ENCODE peak calls at places on chromosome 12, in seven cellular contexts. One of them, this sample, is unnamed.

GRCh38 chr12:94649349-94650142 is 811 bp downstream of the TMCC3 start:
- DNase-seq in PC-9: peak; percentile 54
- DNase-seq in IMR-90: peak; percentile 4
- DNase-seq in SK-N-SH: peak; percentile 82
- DNase-seq in GM23248: peak; percentile 64
- DNase-seq in fibroblast of lung: peak; percentile 52
- DNase-seq in GM23338: peak; percentile 67
- DNase-seq in this sample: no peak

GRCh38 chr12:122861586-122861970 is 26.3 kb downstream of the HIP1R start:
- DNase-seq in PC-9: no peak
- DNase-seq in IMR-90: no peak
- DNase-seq in SK-N-SH: peak; percentile 32
- DNase-seq in GM23248: no peak
- DNase-seq in fibroblast of lung: no peak
- DNase-seq in GM23338: no peak
- DNase-seq in this sample: no peak

GRCh38 chr12:113392988-113393579 is 10.6 kb downstream of the SDS start:
- DNase-seq in PC-9: no peak
- DNase-seq in IMR-90: no peak
- DNase-seq in SK-N-SH: peak; percentile 46
- DNase-seq in GM23248: peak; percentile 21
- DNase-seq in fibroblast of lung: peak; percentile 8
- DNase-seq in GM23338: peak; percentile 92
- DNase-seq in this sample: no peak

GRCh38 chr12:106601031-106601430 is 18.2 kb downstream of the RFX4 start:
- DNase-seq in PC-9: no peak
- DNase-seq in IMR-90: no peak
- DNase-seq in SK-N-SH: no peak
- DNase-seq in GM23248: no peak
- DNase-seq in fibroblast of lung: no peak
- DNase-seq in GM23338: peak; percentile 79
- DNase-seq in this sample: no peak

GRCh38 chr12:575129-575502 is 88.1 kb downstream of the NINJ2 start:
- DNase-seq in PC-9: no peak
- DNase-seq in IMR-90: no peak
- DNase-seq in SK-N-SH: no peak
- DNase-seq in GM23248: peak; percentile 72
- DNase-seq in fibroblast of lung: no peak
- DNase-seq in GM23338: no peak
- DNase-seq in this sample: no peak

GRCh38 chr12:93518725-93519124 is 51.4 kb downstream of the MRPL42 start:
- DNase-seq in PC-9: no peak
- DNase-seq in IMR-90: peak; percentile 83
- DNase-seq in SK-N-SH: no peak
- DNase-seq in GM23248: peak; percentile 58
- DNase-seq in fibroblast of lung: peak; percentile 74
- DNase-seq in GM23338: no peak
- DNase-seq in this sample: no peak

GRCh38 chr12:120132437-120132836 is 15.9 kb upstream of the RAB35 start:
- DNase-seq in PC-9: no peak
- DNase-seq in IMR-90: no peak
- DNase-seq in SK-N-SH: no peak
- DNase-seq in GM23248: no peak
- DNase-seq in fibroblast of lung: no peak
- DNase-seq in GM23338: no peak
- DNase-seq in this sample: no peak

GRCh38 chr12:94148841-94149780 is 734 bp downstream of the PLXNC1 start:
- DNase-seq in PC-9: no peak
- DNase-seq in IMR-90: peak; percentile 23
- DNase-seq in SK-N-SH: peak; percentile 81
- DNase-seq in GM23248: peak; percentile 57
- DNase-seq in fibroblast of lung: peak; percentile 49
- DNase-seq in GM23338: peak; percentile 75
- DNase-seq in this sample: no peak

GRCh38 chr12:67275380-67275913 is 6.3 kb downstream of the CAND1 start:
- DNase-seq in PC-9: peak; percentile 12
- DNase-seq in IMR-90: no peak
- DNase-seq in SK-N-SH: no peak
- DNase-seq in GM23248: peak; percentile 22
- DNase-seq in fibroblast of lung: no peak
- DNase-seq in GM23338: no peak
- DNase-seq in this sample: no peak

GRCh38 chr12:65649126-65649525 is 175.2 kb upstream of the HMGA2 start:
- DNase-seq in PC-9: peak; percentile 27
- DNase-seq in IMR-90: peak; percentile 100
- DNase-seq in SK-N-SH: no peak
- DNase-seq in GM23248: peak; percentile 98
- DNase-seq in fibroblast of lung: peak; percentile 99
- DNase-seq in GM23338: no peak
- DNase-seq in this sample: peak; percentile 98

GRCh38 chr12:9760699-9761406 is at the start of gene CD69:
- DNase-seq in PC-9: no peak
- DNase-seq in IMR-90: no peak
- DNase-seq in SK-N-SH: no peak
- DNase-seq in GM23248: no peak
- DNase-seq in fibroblast of lung: no peak
- DNase-seq in GM23338: no peak
- DNase-seq in this sample: no peak

GRCh38 chr12:70082997-70083676 is 160.1 kb upstream of the CNOT2 start:
- DNase-seq in PC-9: no peak
- DNase-seq in IMR-90: no peak
- DNase-seq in SK-N-SH: no peak
- DNase-seq in GM23248: no peak
- DNase-seq in fibroblast of lung: no peak
- DNase-seq in GM23338: no peak
- DNase-seq in this sample: no peak

GRCh38 chr12:89087149-89087834 is 265.0 kb downstream of the DUSP6 start:
- DNase-seq in PC-9: no peak
- DNase-seq in IMR-90: no peak
- DNase-seq in SK-N-SH: no peak
- DNase-seq in GM23248: no peak
- DNase-seq in fibroblast of lung: no peak
- DNase-seq in GM23338: peak; percentile 35
- DNase-seq in this sample: no peak

DNA sequence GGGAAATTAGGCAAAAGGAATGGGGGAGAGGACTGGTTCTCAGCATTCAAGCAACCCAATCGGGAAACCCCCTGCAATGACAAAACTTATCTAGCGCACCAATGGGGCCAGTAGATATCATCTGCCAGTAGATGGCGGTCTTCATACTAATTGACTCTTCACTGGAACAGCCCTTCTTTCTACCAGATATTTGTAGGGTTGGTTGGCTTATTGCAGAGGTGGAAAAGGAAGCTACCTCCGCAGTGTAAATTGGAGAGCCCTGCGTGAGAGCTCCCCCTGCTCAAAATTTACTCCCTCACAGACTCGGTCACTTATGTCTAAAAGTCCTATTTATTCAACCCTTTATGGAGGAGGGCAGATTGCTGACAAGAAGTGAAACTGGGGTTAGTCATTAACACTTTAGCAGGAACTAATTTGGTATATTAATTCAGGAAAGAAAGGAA is 166.1 kb upstream of the CCND2 start:
- DNase-seq in PC-9: no peak
- DNase-seq in IMR-90: peak; percentile 53
- DNase-seq in SK-N-SH: peak; percentile 29
- DNase-seq in GM23248: peak; percentile 67
- DNase-seq in fibroblast of lung: peak; percentile 72
- DNase-seq in GM23338: peak; percentile 94
- DNase-seq in this sample: peak; percentile 30
- H2AFZ ChIP-seq in PC-9: no peak overlapping the region
- H2AFZ ChIP-seq in IMR-90: no peak overlapping the region
- H2AFZ ChIP-seq in SK-N-SH: no peak overlapping the region
- H2AFZ ChIP-seq in GM23248: no peak overlapping the region
- H2AFZ ChIP-seq in fibroblast of lung: no peak overlapping the region
- H2AFZ ChIP-seq in GM23338: no peak overlapping the region
- H2AFZ ChIP-seq in this sample: no peak overlapping the region

GRCh38 chr12:14396071-14396470 is 30.6 kb downstream of the ATF7IP start:
- DNase-seq in PC-9: no peak
- DNase-seq in IMR-90: peak; percentile 28
- DNase-seq in SK-N-SH: no peak
- DNase-seq in GM23248: no peak
- DNase-seq in fibroblast of lung: peak; percentile 84
- DNase-seq in GM23338: no peak
- DNase-seq in this sample: no peak
- H3K27ac ChIP-seq in PC-9: no peak overlapping the region
- H3K27ac ChIP-seq in IMR-90: no peak overlapping the region
- H3K27ac ChIP-seq in SK-N-SH: no peak overlapping the region
- H3K27ac ChIP-seq in GM23248: no peak overlapping the region
- H3K27ac ChIP-seq in fibroblast of lung: no peak overlapping the region
- H3K27ac ChIP-seq in GM23338: no peak overlapping the region
- H3K27ac ChIP-seq in this sample: no peak overlapping the region

GRCh38 chr12:124000111-124000510 is 27.1 kb downstream of the ZNF664 start:
- DNase-seq in PC-9: no peak
- DNase-seq in IMR-90: no peak
- DNase-seq in SK-N-SH: no peak
- DNase-seq in GM23248: no peak
- DNase-seq in fibroblast of lung: no peak
- DNase-seq in GM23338: no peak
- DNase-seq in this sample: no peak

GRCh38 chr12:124004233-124004875 is 31.3 kb downstream of the ZNF664 start:
- DNase-seq in PC-9: no peak
- DNase-seq in IMR-90: peak; percentile 51
- DNase-seq in SK-N-SH: no peak
- DNase-seq in GM23248: no peak
- DNase-seq in fibroblast of lung: peak; percentile 68
- DNase-seq in GM23338: no peak
- DNase-seq in this sample: no peak

GRCh38 chr12:124001343-124001742 is 28.3 kb downstream of the ZNF664 start:
- DNase-seq in PC-9: no peak
- DNase-seq in IMR-90: no peak
- DNase-seq in SK-N-SH: no peak
- DNase-seq in GM23248: no peak
- DNase-seq in fibroblast of lung: no peak
- DNase-seq in GM23338: no peak
- DNase-seq in this sample: no peak

GRCh38 chr12:124002654-124003053 is 29.6 kb downstream of the ZNF664 start:
- DNase-seq in PC-9: no peak
- DNase-seq in IMR-90: no peak
- DNase-seq in SK-N-SH: no peak
- DNase-seq in GM23248: no peak
- DNase-seq in fibroblast of lung: no peak
- DNase-seq in GM23338: no peak
- DNase-seq in this sample: no peak

DNA sequence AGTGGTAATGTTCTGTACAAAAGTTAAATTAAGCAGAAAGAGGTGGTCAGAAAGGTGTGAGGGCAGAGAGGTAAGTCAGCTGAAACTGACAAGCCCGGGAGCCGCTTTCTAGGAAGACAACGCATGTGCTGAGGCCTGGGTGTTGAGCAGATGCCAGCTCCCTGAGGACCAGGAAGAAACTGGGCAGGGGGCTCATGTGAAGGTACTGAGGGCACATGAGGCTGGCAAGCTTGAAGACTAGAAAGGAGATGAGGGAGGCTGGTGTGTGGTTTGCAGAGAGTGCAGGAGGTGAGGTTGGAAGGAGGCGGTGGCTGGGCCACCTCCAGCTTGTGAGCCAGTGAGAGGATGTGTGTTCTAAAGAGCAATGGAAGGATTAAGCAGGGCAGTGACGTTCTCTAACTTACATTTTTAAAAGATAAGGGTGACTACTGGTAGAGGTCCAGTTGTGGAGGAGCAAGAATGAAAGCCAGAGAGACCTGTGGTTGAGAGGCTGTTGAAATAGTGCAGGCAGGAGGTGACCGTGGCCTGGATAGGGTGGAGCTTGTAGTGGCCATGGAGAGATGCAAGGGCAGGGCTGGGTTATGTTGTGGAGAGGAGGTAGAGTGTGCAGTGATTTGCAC is 29.1 kb downstream of the ZNF664 start:
- DNase-seq in PC-9: no peak
- DNase-seq in IMR-90: no peak
- DNase-seq in SK-N-SH: no peak
- DNase-seq in GM23248: no peak
- DNase-seq in fibroblast of lung: no peak
- DNase-seq in GM23338: no peak
- DNase-seq in this sample: no peak
- H4K20me1 ChIP-seq in PC-9: peaks cover 4% of the 10 kb centered on the region
- H4K20me1 ChIP-seq in IMR-90: peaks cover 15% of the 10 kb centered on the region
- H4K20me1 ChIP-seq in SK-N-SH: peaks cover 4% of the 10 kb centered on the region
- H4K20me1 ChIP-seq in GM23248: no peaks in the 10 kb centered on the region
- H4K20me1 ChIP-seq in fibroblast of lung: no peaks in the 10 kb centered on the region
- H4K20me1 ChIP-seq in GM23338: peaks cover 15% of the 10 kb centered on the region
- H4K20me1 ChIP-seq in this sample: peaks cover 3% of the 10 kb centered on the region

DNA sequence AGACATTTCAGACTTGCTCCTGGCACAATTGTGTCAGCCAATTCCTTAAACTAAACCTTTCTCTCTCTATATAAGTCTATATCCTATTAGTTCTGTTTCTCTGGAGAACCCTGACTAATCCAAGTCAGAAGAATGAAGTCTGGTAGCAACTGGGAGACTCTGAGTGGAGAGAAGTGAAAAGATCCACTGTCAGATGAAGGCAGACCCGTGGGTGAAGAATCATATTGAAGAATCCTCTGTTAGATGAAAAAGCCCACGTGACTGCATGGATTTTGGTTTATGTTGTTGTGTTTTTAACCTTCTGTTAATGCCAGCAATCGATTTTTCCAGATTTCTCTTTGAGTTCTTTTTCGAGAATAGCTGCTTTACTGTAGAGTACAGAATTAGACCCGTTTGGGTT is 29.5 kb upstream of the APOLD1 start:
- DNase-seq in PC-9: no peak
- DNase-seq in IMR-90: no peak
- DNase-seq in SK-N-SH: no peak
- DNase-seq in GM23248: no peak
- DNase-seq in fibroblast of lung: no peak
- DNase-seq in GM23338: no peak
- DNase-seq in this sample: no peak
- H2AFZ ChIP-seq in PC-9: no peak overlapping the region
- H2AFZ ChIP-seq in IMR-90: no peak overlapping the region
- H2AFZ ChIP-seq in SK-N-SH: peak overlapping the region; percentile 36
- H2AFZ ChIP-seq in GM23248: no peak overlapping the region
- H2AFZ ChIP-seq in fibroblast of lung: no peak overlapping the region
- H2AFZ ChIP-seq in GM23338: peak overlapping the region; percentile 43
- H2AFZ ChIP-seq in this sample: no peak overlapping the region

DNA sequence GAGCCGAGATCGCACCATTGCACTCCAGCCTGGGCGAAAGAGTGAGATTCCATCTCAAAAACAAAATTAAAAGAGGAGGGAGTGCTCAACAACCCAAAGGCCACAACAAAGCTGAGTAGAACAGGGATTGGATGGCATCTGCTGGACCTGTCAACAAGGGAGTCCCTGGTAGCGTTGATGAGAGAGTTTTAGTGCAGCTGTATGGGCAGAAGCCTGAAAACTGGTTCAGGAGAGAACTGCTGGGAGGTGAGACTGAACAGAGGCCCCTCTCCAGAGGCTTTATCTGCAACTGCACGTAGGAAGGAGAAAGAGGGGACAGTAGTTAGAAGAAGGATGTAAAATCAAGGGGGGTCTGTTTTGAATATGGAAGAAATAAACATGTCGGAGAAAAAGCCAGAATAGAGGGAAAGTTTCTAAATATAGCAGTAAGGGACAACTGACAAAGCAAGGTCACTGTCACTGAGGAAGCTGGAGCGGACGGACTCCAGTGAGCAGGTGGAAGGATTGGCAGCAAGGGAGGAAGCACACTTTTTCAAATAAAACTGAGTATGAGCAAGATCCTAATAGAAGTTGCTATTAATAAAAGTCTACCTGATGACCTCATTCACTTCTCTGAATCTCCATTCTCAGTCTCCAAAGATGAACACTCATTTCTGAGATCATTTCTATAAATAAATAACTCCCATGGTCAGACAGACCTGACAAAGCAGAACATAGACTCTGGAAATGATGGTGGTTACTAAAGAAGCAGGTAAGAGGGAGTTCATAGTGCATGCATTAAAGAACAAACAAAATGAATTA is 11.8 kb upstream of the ATF1 start:
- DNase-seq in PC-9: no peak
- DNase-seq in IMR-90: peak; percentile 69
- DNase-seq in SK-N-SH: no peak
- DNase-seq in GM23248: peak; percentile 41
- DNase-seq in fibroblast of lung: no peak
- DNase-seq in GM23338: no peak
- DNase-seq in this sample: no peak
- H3K27ac ChIP-seq in PC-9: no peak overlapping the region
- H3K27ac ChIP-seq in IMR-90: no peak overlapping the region
- H3K27ac ChIP-seq in SK-N-SH: peak overlapping the region; percentile 42
- H3K27ac ChIP-seq in GM23248: no peak overlapping the region
- H3K27ac ChIP-seq in fibroblast of lung: no peak overlapping the region
- H3K27ac ChIP-seq in GM23338: no peak overlapping the region
- H3K27ac ChIP-seq in this sample: no peak overlapping the region